ENCODE peak calls at places on chromosomes 7 and 10, in seven cellular contexts. C is neuronal stem cell, E is suprapubic skin, A is mucosa of descending colon, I is Caco-2, W is H9, P is ascending aorta. G is an unnamed sample. For H3K4me1, the result is how much of the 10 kb centered on the place peaks cover.

GRCh38 chr7:80935971-80936370 is 17.1 kb upstream of the SEMA3C start:
- DNase-seq in W (no peak), C (no peak), I (no peak), E (no peak), A (no peak), P (no peak), G (no peak)

GRCh38 chr7:81882086-81882485 is 112.2 kb upstream of the HGF start:
- DNase-seq in I (no peak), C (no peak), E (no peak), P (no peak), W (no peak), A (no peak), G (no peak)

GRCh38 chr10:61933857-61934559 is 32.5 kb downstream of the ARID5B start:
- DNase-seq in A (no peak), I (no peak), C (no peak), E (no peak), W (no peak), P (no peak), G (no peak)

GRCh38 chr10:101818958-101819633 is 852 bp upstream of the OGA start:
- DNase-seq in I (peak), W (no peak), P (no peak), C (no peak), E (no peak), A (no peak), G (peak)

GRCh38 chr7:158010956-158011698 is 576.5 kb downstream of the PTPRN2 start:
- DNase-seq in I (no peak), C (no peak), A (no peak), E (no peak), P (no peak), W (no peak), G (no peak)

GRCh38 chr10:104337527-104337984 is 709 bp downstream of the ITPRIP start:
- DNase-seq in P (peak), I (no peak), W (peak), E (no peak), A (peak), C (no peak), G (no peak)

GRCh38 chr7:101954494-101954893 is 137.1 kb downstream of the CUX1 start:
- DNase-seq in W (no peak), P (no peak), E (no peak), I (no peak), C (no peak), A (no peak), G (no peak)

GRCh38 chr10:30840386-30841074 is 191.1 kb downstream of the ZNF438 start:
- DNase-seq in C (no peak), P (no peak), W (no peak), I (no peak), E (no peak), A (no peak), G (peak)

GRCh38 chr10:110008518-110009339 is 945 bp downstream of the ADD3 start:
- DNase-seq in W (peak), I (peak), C (peak), A (peak), E (no peak), P (peak), G (peak)

GRCh38 chr10:7206407-7207127 is 204.3 kb downstream of the SFMBT2 start:
- DNase-seq in A (no peak), W (no peak), I (no peak), P (no peak), E (no peak), C (no peak), G (no peak)

GRCh38 chr10:132443605-132443997 is 46.6 kb downstream of the PWWP2B start:
- DNase-seq in P (no peak), W (no peak), I (no peak), A (peak), E (no peak), C (no peak), G (no peak)

GRCh38 chr7:18053177-18053928 is 25.7 kb upstream of the PRPS1L1 start:
- DNase-seq in A (no peak), E (no peak), C (no peak), W (no peak), I (no peak), P (no peak), G (no peak)

GRCh38 chr7:75984130-75985008 is 10.0 kb downstream of the TMEM120A start:
- DNase-seq in C (no peak), E (no peak), P (peak), W (no peak), I (no peak), A (no peak), G (no peak)

GRCh38 chr7:81158189-81158588 is 239.3 kb upstream of the SEMA3C start:
- DNase-seq in A (no peak), P (no peak), E (no peak), C (peak), W (no peak), I (no peak), G (no peak)

GRCh38 chr10:92146072-92146471 is 144.8 kb downstream of the CPEB3 start:
- DNase-seq in P (no peak), E (no peak), W (no peak), A (no peak), I (no peak), C (no peak), G (no peak)

GRCh38 chr7:45021604-45022296 is 21.7 kb downstream of the CCM2 start:
- DNase-seq in P (peak), W (no peak), E (no peak), C (no peak), I (no peak), A (no peak), G (peak)

GRCh38 chr7:10579561-10579960 is 394.1 kb upstream of the PHF14 start:
- DNase-seq in P (no peak), E (no peak), C (peak), A (no peak), I (peak), W (no peak), G (no peak)

GRCh38 chr7:112926018-112926417 is 135.8 kb upstream of the TMEM168 start:
- DNase-seq in E (no peak), W (no peak), A (no peak), P (no peak), C (no peak), I (no peak), G (no peak)

GRCh38 chr10:9214618-9215017 is 1160.1 kb downstream of the GATA3 start:
- DNase-seq in P (no peak), A (no peak), I (no peak), W (no peak), E (no peak), C (no peak), G (no peak)

GRCh38 chr7:132933076-132933466 is 148.8 kb downstream of the CHCHD3 start:
- DNase-seq in P (no peak), E (no peak), A (no peak), C (no peak), W (no peak), I (no peak), G (no peak)

GRCh38 chr10:122461367-122461728 is at the start of gene HTRA1:
- DNase-seq in I (no peak), E (no peak), C (peak), W (peak), P (peak), A (peak), G (peak)

GRCh38 chr7:7183061-7183832 is 903 bp downstream of the C1GALT1 start:
- DNase-seq in I (peak), W (peak), C (no peak), A (peak), P (peak), E (peak), G (no peak)

GRCh38 chr7:81845628-81846259 is 75.9 kb upstream of the HGF start:
- DNase-seq in P (no peak), W (no peak), E (no peak), I (no peak), A (no peak), C (no peak), G (peak)

GRCh38 chr7:130910949-130911944 is 177.2 kb upstream of the KLF14 start:
- DNase-seq in I (no peak), E (no peak), A (no peak), P (peak), W (peak), C (no peak), G (no peak)

GRCh38 chr10:131814567-131815290 is 86.1 kb upstream of the PPP2R2D start:
- DNase-seq in W (peak), E (no peak), P (peak), C (no peak), A (no peak), I (no peak), G (no peak)

GRCh38 chr7:129576138-129576537 is 35.4 kb upstream of the NRF1 start:
- DNase-seq in P (no peak), I (no peak), E (no peak), W (no peak), C (no peak), A (no peak), G (no peak)

GRCh38 chr7:125878990-125879389 is 949.4 kb upstream of the POT1 start:
- DNase-seq in P (no peak), A (no peak), C (no peak), E (no peak), W (no peak), I (peak), G (no peak)

GRCh38 chr7:33334349-33334748 is 205.0 kb downstream of the BBS9 start:
- DNase-seq in E (no peak), A (no peak), I (no peak), C (no peak), P (no peak), W (peak), G (no peak)

GRCh38 chr10:71598673-71599072 is 120.9 kb downstream of the C10orf105 start:
- DNase-seq in I (no peak), C (no peak), A (peak), P (peak), W (no peak), E (peak), G (peak)

GRCh38 chr7:22696672-22697071 is 30.3 kb upstream of the IL6 start:
- DNase-seq in A (no peak), E (no peak), I (no peak), W (no peak), P (no peak), C (no peak), G (no peak)

GRCh38 chr10:77325233-77325537 is 312.4 kb downstream of the KCNMA1 start:
- DNase-seq in P (no peak), A (no peak), E (no peak), W (no peak), C (no peak), I (no peak), G (no peak)

GRCh38 chr10:14645239-14645960 is 129.3 kb downstream of the FAM107B start:
- DNase-seq in I (no peak), C (no peak), A (no peak), P (no peak), W (no peak), E (no peak), G (no peak)

GRCh38 chr10:102673961-102674511 is 29.8 kb downstream of the TRIM8 start:
- DNase-seq in C (peak), W (peak), A (peak), I (no peak), P (peak), E (no peak), G (peak)

GRCh38 chr7:79610301-79610700 is 156.8 kb upstream of the MAGI2 start:
- DNase-seq in E (no peak), P (no peak), I (no peak), W (no peak), C (no peak), A (no peak), G (no peak)

GRCh38 chr10:15149042-15149771 is 19.3 kb downstream of the NMT2 start:
- DNase-seq in I (no peak), E (no peak), P (no peak), W (no peak), C (no peak), A (no peak), G (no peak)

DNA sequence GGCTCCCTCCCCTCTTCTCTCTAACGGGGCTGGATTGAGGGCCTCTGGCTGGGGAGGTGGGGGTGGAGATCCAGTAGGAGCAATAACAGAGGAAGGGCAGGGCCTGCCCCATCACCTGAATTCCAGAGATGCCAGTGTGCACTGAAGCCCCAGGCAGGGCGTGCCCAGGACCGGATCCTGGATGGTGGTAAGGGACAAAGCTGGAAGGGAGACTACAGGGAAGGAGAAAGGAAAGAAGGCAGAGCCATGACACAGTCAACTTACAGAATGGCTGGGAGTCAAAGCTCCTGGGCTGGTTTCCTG is 647 bp downstream of the TMEM139 start:
- DNase-seq in C (no peak), P (no peak), W (peak), I (peak), A (peak), E (no peak), G (no peak)
- H3K4me1 ChIP-seq in C (under half), P (under half), W (under half), I (under half), A (under half), E (under half), G (under half)

GRCh38 chr10:70320751-70321150 is 36.9 kb upstream of the NPFFR1 start:
- DNase-seq in I (no peak), W (no peak), E (no peak), P (no peak), A (no peak), C (no peak), G (peak)
- H3K4me1 ChIP-seq in I (under half), W (under half), E (under half), P (under half), A (under half), C (under half), G (under half)

GRCh38 chr7:50370884-50371283 is 66.4 kb downstream of the IKZF1 start:
- DNase-seq in W (no peak), P (no peak), A (no peak), E (no peak), C (no peak), I (no peak), G (no peak)
- H3K4me1 ChIP-seq in W (under half), P (under half), A (under half), E (under half), C (under half), I (under half), G (under half)

GRCh38 chr10:97099089-97099488 is 86.7 kb downstream of the SLIT1 start:
- DNase-seq in C (no peak), A (no peak), P (no peak), W (no peak), E (no peak), I (no peak), G (no peak)
- H3K4me1 ChIP-seq in C (under half), A (under half), P (under half), W (under half), E (under half), I (under half), G (under half)

GRCh38 chr10:59876695-59877094 is 29.7 kb downstream of the CCDC6 start:
- DNase-seq in I (no peak), P (no peak), W (no peak), A (no peak), C (no peak), E (no peak), G (no peak)

GRCh38 chr10:59870152-59870551 is 36.2 kb downstream of the CCDC6 start:
- DNase-seq in C (no peak), I (no peak), P (no peak), W (no peak), E (no peak), A (no peak), G (no peak)

GRCh38 chr10:59873924-59874323 is 32.4 kb downstream of the CCDC6 start:
- DNase-seq in A (no peak), P (no peak), W (no peak), C (no peak), I (no peak), E (no peak), G (no peak)

GRCh38 chr10:59868974-59869940 is 37.1 kb downstream of the CCDC6 start:
- DNase-seq in C (no peak), W (no peak), P (no peak), I (no peak), E (no peak), A (no peak), G (no peak)

GRCh38 chr10:59872892-59873463 is 33.4 kb downstream of the CCDC6 start:
- DNase-seq in A (no peak), C (no peak), W (no peak), E (no peak), P (peak), I (no peak), G (no peak)
- H3K4me1 ChIP-seq in A (under half), C (under half), W (under half), E (half or more), P (under half), I (under half), G (under half)

GRCh38 chr10:86690231-86690630 is 21.9 kb downstream of the LDB3 start:
- DNase-seq in E (no peak), A (no peak), C (no peak), I (no peak), P (no peak), W (no peak), G (no peak)
- H3K4me1 ChIP-seq in E (under half), A (under half), C (under half), I (under half), P (under half), W (under half), G (under half)

G was measured in SJCRH30.